ENCODE peak calls at places on chromosomes 11 and 22, in four cellular contexts. One of them, this sample, is unnamed.

GRCh38 chr11:75239551-75240290 is 853 bp upstream of the TPBGL start:
- DNase-seq in K562: no peak
- DNase-seq in WTC11: no peak
- DNase-seq in A549: no peak
- DNase-seq in this sample: no peak

GRCh38 chr22:41327124-41327523 is 25.8 kb downstream of the ZC3H7B start:
- DNase-seq in K562: no peak
- DNase-seq in WTC11: no peak
- DNase-seq in A549: no peak
- DNase-seq in this sample: no peak

GRCh38 chr11:124864176-124864891 is 898 bp upstream of the ROBO3 start:
- DNase-seq in K562: no peak
- DNase-seq in WTC11: no peak
- DNase-seq in A549: no peak
- DNase-seq in this sample: no peak

GRCh38 chr11:34269031-34269430 is 88.8 kb downstream of the ABTB2 start:
- DNase-seq in K562: no peak
- DNase-seq in WTC11: no peak
- DNase-seq in A549: no peak
- DNase-seq in this sample: no peak

GRCh38 chr11:105189586-105189985 is 50.0 kb upstream of the CARD18 start:
- DNase-seq in K562: no peak
- DNase-seq in WTC11: no peak
- DNase-seq in A549: no peak
- DNase-seq in this sample: no peak

GRCh38 chr11:1922411-1923113 is 3.1 kb downstream of the TNNT3 start:
- DNase-seq in K562: no peak
- DNase-seq in WTC11: no peak
- DNase-seq in A549: no peak
- DNase-seq in this sample: no peak

GRCh38 chr22:23539135-23539838 is 40.8 kb downstream of the IGLL1 start:
- DNase-seq in K562: peak
- DNase-seq in WTC11: peak
- DNase-seq in A549: peak
- DNase-seq in this sample: peak

GRCh38 chr11:45285931-45286632 is at the start of gene SYT13:
- DNase-seq in K562: no peak
- DNase-seq in WTC11: peak
- DNase-seq in A549: peak
- DNase-seq in this sample: no peak

GRCh38 chr11:72676874-72677341 is 2.7 kb upstream of the PDE2A start:
- DNase-seq in K562: peak
- DNase-seq in WTC11: peak
- DNase-seq in A549: peak
- DNase-seq in this sample: peak

GRCh38 chr11:40921256-40921655 is 538.2 kb downstream of the LRRC4C start:
- DNase-seq in K562: no peak
- DNase-seq in WTC11: no peak
- DNase-seq in A549: no peak
- DNase-seq in this sample: no peak

GRCh38 chr22:22753526-22754267 is 109.3 kb downstream of the GGTLC2 start:
- DNase-seq in K562: peak
- DNase-seq in WTC11: peak
- DNase-seq in A549: peak
- DNase-seq in this sample: peak

GRCh38 chr22:41920271-41920976 is 5.5 kb upstream of the SHISA8 start:
- DNase-seq in K562: no peak
- DNase-seq in WTC11: no peak
- DNase-seq in A549: no peak
- DNase-seq in this sample: no peak

GRCh38 chr22:27420186-27420816 is 381.3 kb downstream of the MN1 start:
- DNase-seq in K562: no peak
- DNase-seq in WTC11: no peak
- DNase-seq in A549: no peak
- DNase-seq in this sample: no peak

GRCh38 chr11:18726040-18726439 is at the start of gene IGSF22:
- DNase-seq in K562: no peak
- DNase-seq in WTC11: peak
- DNase-seq in A549: no peak
- DNase-seq in this sample: no peak

GRCh38 chr11:126459691-126460404 is 104.4 kb downstream of the ST3GAL4 start:
- DNase-seq in K562: no peak
- DNase-seq in WTC11: no peak
- DNase-seq in A549: no peak
- DNase-seq in this sample: no peak

GRCh38 chr11:100740440-100740839 is 53.4 kb downstream of the ARHGAP42 start:
- DNase-seq in K562: no peak
- DNase-seq in WTC11: no peak
- DNase-seq in A549: no peak
- DNase-seq in this sample: no peak

GRCh38 chr11:126824035-126824607 is 176.4 kb downstream of the KIRREL3 start:
- DNase-seq in K562: no peak
- DNase-seq in WTC11: peak
- DNase-seq in A549: no peak
- DNase-seq in this sample: no peak

GRCh38 chr11:122764691-122765090 is 73.6 kb upstream of the CRTAM start:
- DNase-seq in K562: no peak
- DNase-seq in WTC11: no peak
- DNase-seq in A549: no peak
- DNase-seq in this sample: no peak
- TF ChIP-seq HMGXB4 in K562: no peak
- TF ChIP-seq HMGXB4 in WTC11: no peak
- TF ChIP-seq HMGXB4 in A549: no peak
- TF ChIP-seq HMGXB4 in this sample: no peak

GRCh38 chr11:117477721-117478120 is 150.1 kb downstream of the CEP164 start:
- DNase-seq in K562: no peak
- DNase-seq in WTC11: no peak
- DNase-seq in A549: no peak
- DNase-seq in this sample: no peak
- TF ChIP-seq HMGXB4 in K562: no peak
- TF ChIP-seq HMGXB4 in WTC11: no peak
- TF ChIP-seq HMGXB4 in A549: no peak
- TF ChIP-seq HMGXB4 in this sample: no peak

GRCh38 chr11:64469288-64469687 is 110.3 kb downstream of the RPS6KA4 start:
- DNase-seq in K562: no peak
- DNase-seq in WTC11: no peak
- DNase-seq in A549: no peak
- DNase-seq in this sample: no peak

GRCh38 chr11:64476866-64477265 is 114.2 kb upstream of the SLC22A12 start:
- DNase-seq in K562: no peak
- DNase-seq in WTC11: no peak
- DNase-seq in A549: no peak
- DNase-seq in this sample: no peak

GRCh38 chr11:64477675-64478074 is 113.3 kb upstream of the SLC22A12 start:
- DNase-seq in K562: no peak
- DNase-seq in WTC11: no peak
- DNase-seq in A549: no peak
- DNase-seq in this sample: no peak

GRCh38 chr11:64472593-64473455 is 113.9 kb downstream of the RPS6KA4 start:
- DNase-seq in K562: peak
- DNase-seq in WTC11: no peak
- DNase-seq in A549: no peak
- DNase-seq in this sample: no peak
- TF ChIP-seq HMGXB4 in K562: no peak
- TF ChIP-seq HMGXB4 in WTC11: no peak
- TF ChIP-seq HMGXB4 in A549: no peak
- TF ChIP-seq HMGXB4 in this sample: no peak

DNA sequence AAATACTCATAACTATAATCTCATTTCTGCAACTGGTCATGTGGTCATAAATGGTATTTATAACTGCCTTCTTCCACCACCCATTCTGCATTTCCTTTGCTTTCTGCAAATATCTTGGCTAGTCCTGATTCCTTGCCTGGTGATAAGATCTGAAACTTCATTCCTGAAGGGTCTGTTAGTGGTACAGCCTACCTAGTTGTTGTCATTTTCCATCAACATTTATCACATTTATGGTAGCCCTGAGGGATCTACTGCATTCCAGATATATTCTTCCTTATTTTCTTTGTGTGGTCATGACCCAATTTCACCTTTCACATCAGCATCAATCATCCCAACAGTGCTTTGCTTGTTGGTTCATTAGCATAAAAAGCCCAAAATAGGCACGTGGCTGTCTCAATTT is 50.1 kb downstream of the DDX6 start:
- DNase-seq in K562: no peak
- DNase-seq in WTC11: no peak
- DNase-seq in A549: no peak
- DNase-seq in this sample: no peak
- TF ChIP-seq HMGXB4 in K562: no peak
- TF ChIP-seq HMGXB4 in WTC11: no peak
- TF ChIP-seq HMGXB4 in A549: no peak
- TF ChIP-seq HMGXB4 in this sample: no peak

DNA sequence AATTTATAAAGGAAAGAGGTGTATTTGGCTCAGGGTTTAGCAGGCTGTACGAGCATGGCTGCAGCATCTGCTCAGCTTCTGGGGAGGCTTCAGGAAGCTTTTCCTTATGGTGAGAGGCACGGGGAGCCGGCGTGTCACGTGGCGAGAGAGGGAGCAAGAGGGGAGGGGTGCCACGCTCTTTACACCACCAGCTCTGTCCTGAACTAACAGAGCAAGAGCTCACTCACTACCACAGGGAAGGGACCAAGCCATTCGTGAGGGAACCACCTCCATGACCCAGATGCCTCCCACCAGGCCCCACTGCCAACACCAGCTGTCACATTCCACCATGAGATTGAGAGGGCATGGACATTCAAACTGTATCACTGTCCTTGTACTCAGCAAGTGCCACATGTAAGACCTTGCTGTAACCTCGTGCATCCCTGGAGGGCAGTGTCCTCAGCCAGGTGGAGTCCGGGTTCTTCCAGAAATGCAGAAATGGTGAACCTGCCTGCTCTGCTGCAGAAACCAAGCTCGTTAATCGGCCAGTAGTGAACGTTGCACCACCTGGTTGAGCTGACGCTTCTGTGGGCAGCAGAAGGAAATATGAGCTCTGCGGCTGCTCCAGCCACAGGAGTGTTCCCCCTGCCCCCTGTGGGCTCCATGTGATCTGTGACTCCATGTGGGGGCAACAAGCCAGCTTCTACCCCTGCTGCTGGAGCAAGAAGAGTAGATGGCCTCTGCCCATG is 368.6 kb downstream of the TBC1D22A start:
- DNase-seq in K562: no peak
- DNase-seq in WTC11: no peak
- DNase-seq in A549: no peak
- DNase-seq in this sample: no peak
- TF ChIP-seq HMGXB4 in K562: no peak
- TF ChIP-seq HMGXB4 in WTC11: no peak
- TF ChIP-seq HMGXB4 in A549: no peak
- TF ChIP-seq HMGXB4 in this sample: no peak

This sample was measured in HepG2.